ENCODE peak calls at places on chromosome 22, in four cellular contexts. E is brain microvascular endothelial cell, H is right atrium auricular region, J is uterus. D is an unnamed sample.

GRCh38 chr22:42868751-42869251 is 11.7 kb upstream of the ARFGAP3 start:
- DNase-seq in H (no peak), E (no peak), J (no peak), D (no peak)

GRCh38 chr22:18076060-18076497 is 1.7 kb upstream of the PEX26 start:
- DNase-seq in J (peak), H (peak), E (peak), D (no peak)

GRCh38 chr22:37316875-37317371 is 34.6 kb downstream of the CYTH4 start:
- DNase-seq in E (peak), J (peak), H (peak), D (no peak)

GRCh38 chr22:17172172-17172833 is 13.2 kb upstream of the HDHD5 start:
- DNase-seq in J (peak), E (no peak), H (peak), D (no peak)

GRCh38 chr22:30822216-30823014 is 127.7 kb downstream of the OSBP2 start:
- DNase-seq in E (no peak), J (no peak), H (no peak), D (no peak)

GRCh38 chr22:27183474-27183873 is 526.1 kb downstream of the MIAT start:
- DNase-seq in H (no peak), J (no peak), E (no peak), D (no peak)

GRCh38 chr22:49212466-49212865 is 615.2 kb downstream of the BRD1 start:
- DNase-seq in J (no peak), E (no peak), H (peak), D (peak)

GRCh38 chr22:17706451-17706900 is 67.8 kb downstream of the BID start:
- DNase-seq in J (peak), H (no peak), E (peak), D (no peak)

GRCh38 chr22:37638351-37639069 is 959 bp upstream of the SH3BP1 start:
- DNase-seq in H (no peak), J (no peak), E (no peak), D (no peak)

GRCh38 chr22:49197500-49197899 is 630.2 kb downstream of the BRD1 start:
- DNase-seq in H (no peak), E (no peak), J (peak), D (no peak)

GRCh38 chr22:24444729-24445466 is 17.5 kb downstream of the ADORA2A start:
- DNase-seq in J (no peak), H (no peak), E (no peak), D (no peak)

GRCh38 chr22:24725736-24726135 is 48.8 kb downstream of the PIWIL3 start:
- DNase-seq in E (no peak), J (no peak), H (no peak), D (no peak)

GRCh38 chr22:37633693-37634504 is 5.6 kb upstream of the SH3BP1 start:
- DNase-seq in E (peak), H (peak), J (peak), D (no peak)

GRCh38 chr22:25746012-25746373 is 4.0 kb downstream of the MYO18B start:
- DNase-seq in E (no peak), J (no peak), H (no peak), D (no peak)

GRCh38 chr22:31752096-31752847 is 1.5 kb upstream of the DEPDC5 start:
- DNase-seq in J (no peak), H (no peak), E (no peak), D (no peak)

GRCh38 chr22:35352214-35353111 is 28.4 kb upstream of the HMOX1 start:
- DNase-seq in J (peak), E (no peak), H (peak), D (no peak)

GRCh38 chr22:29717789-29718188 is 2.0 kb upstream of the CABP7 start:
- DNase-seq in J (no peak), H (no peak), E (no peak), D (no peak)

GRCh38 chr22:30891781-30892180 is 76.8 kb downstream of the MORC2 start:
- DNase-seq in E (no peak), H (no peak), J (no peak), D (no peak)

GRCh38 chr22:31075961-31076360 is 5.2 kb upstream of the SMTN start:
- DNase-seq in J (peak), H (peak), E (no peak), D (no peak)

DNA sequence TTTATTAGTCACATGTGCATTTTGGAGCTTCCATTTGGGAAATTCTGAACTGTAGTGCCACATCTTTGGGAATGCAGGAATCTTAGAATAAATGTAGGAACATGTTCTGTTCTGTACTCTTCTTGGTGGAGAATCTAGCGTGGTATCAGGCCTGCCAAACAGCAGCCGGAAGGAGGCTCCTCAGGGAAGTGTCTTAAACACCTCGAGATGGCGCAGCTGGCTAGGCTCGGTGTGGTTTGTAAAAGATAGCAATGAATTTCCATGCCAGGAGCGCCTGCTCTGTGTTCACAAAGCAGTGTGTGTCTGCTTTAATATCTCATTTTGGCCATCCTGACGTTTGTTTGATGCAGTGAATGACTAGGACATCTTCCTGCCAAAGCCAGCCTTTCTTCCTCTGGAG is 145.1 kb downstream of the ATXN10 start:
- DNase-seq in E (no peak), J (no peak), H (no peak), D (no peak)
- TF ChIP-seq CTCF in E (no peak), J (no peak), H (no peak), D (no peak)

GRCh38 chr22:20648306-20648903 is 125.5 kb upstream of the SERPIND1 start:
- DNase-seq in H (peak), E (no peak), J (no peak), D (no peak)
- TF ChIP-seq CTCF in H (no peak), E (no peak), J (no peak), D (no peak)

GRCh38 chr22:47762141-47762540 is 999.7 kb downstream of the TBC1D22A start:
- DNase-seq in J (no peak), E (no peak), H (no peak), D (no peak)
- TF ChIP-seq CTCF in J (no peak), E (no peak), H (no peak), D (no peak)

GRCh38 chr22:19910180-19910744 is 31.3 kb upstream of the COMT start:
- DNase-seq in E (no peak), J (no peak), H (no peak), D (no peak)
- TF ChIP-seq CTCF in E (no peak), J (no peak), H (no peak), D (no peak)

DNA sequence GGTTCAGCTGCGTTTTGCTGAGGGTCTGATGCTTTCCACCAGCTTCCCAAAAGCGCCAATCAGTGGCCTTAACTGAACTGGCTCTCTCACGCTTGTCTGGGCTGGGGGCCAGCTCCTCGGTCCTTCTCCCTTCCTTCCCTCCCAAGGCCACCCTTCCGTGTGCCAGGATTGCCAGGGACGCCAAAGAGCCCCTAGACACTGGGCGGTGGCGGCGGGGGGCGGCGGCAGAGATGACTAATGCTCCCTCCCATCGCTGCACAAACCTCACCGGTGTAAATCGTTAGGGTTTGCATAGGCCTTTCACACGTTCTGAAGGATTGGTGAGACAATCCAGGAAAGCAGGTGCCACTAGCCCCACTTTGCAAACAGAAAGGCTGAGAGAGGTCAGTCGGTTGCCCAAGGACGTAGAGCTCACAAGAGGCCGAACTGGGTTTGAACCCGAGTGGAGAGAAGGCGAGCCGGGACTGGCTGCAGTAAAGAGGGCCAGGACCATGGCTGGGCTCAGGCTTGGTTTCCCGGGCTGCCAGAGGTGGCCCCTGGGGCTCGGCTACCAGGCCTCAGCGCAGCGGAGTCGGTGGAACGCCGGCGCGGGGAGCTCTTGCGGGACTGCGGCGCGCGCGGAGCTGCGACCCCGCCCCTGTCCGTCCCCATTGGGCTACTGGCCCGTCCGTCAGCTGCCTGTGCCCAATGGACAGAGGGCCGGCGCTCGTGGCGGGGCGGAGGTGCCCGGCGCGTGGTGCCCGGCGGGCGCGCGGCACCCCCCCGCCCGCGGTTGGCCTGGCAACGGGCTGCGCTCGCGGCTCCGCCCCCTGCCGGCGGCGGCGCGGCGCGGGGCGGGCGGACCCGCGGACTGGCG is 589 bp upstream of the GNAZ start:
- DNase-seq in J (peak), E (peak), H (peak), D (no peak)
- TF ChIP-seq CTCF in J (peak), E (no peak), H (no peak), D (no peak)

GRCh38 chr22:50400406-50400805 is 57.3 kb downstream of the PPP6R2 start:
- DNase-seq in J (no peak), H (no peak), E (no peak), D (no peak)

GRCh38 chr22:50400931-50401330 is 57.8 kb downstream of the PPP6R2 start:
- DNase-seq in H (no peak), J (no peak), E (no peak), D (no peak)

GRCh38 chr22:50398698-50399648 is 55.8 kb downstream of the PPP6R2 start:
- DNase-seq in E (no peak), H (no peak), J (no peak), D (no peak)

GRCh38 chr22:50401907-50402306 is 58.8 kb downstream of the PPP6R2 start:
- DNase-seq in H (no peak), E (no peak), J (no peak), D (no peak)

GRCh38 chr22:50399751-50400331 is 56.7 kb downstream of the PPP6R2 start:
- DNase-seq in H (no peak), E (peak), J (no peak), D (no peak)
- TF ChIP-seq CTCF in H (no peak), E (peak), J (no peak), D (no peak)

GRCh38 chr22:38681784-38682335 is at the start of gene TOMM22:
- DNase-seq in J (peak), H (peak), E (peak), D (no peak)
- TF ChIP-seq CTCF in J (peak), H (peak), E (peak), D (peak)

DNA sequence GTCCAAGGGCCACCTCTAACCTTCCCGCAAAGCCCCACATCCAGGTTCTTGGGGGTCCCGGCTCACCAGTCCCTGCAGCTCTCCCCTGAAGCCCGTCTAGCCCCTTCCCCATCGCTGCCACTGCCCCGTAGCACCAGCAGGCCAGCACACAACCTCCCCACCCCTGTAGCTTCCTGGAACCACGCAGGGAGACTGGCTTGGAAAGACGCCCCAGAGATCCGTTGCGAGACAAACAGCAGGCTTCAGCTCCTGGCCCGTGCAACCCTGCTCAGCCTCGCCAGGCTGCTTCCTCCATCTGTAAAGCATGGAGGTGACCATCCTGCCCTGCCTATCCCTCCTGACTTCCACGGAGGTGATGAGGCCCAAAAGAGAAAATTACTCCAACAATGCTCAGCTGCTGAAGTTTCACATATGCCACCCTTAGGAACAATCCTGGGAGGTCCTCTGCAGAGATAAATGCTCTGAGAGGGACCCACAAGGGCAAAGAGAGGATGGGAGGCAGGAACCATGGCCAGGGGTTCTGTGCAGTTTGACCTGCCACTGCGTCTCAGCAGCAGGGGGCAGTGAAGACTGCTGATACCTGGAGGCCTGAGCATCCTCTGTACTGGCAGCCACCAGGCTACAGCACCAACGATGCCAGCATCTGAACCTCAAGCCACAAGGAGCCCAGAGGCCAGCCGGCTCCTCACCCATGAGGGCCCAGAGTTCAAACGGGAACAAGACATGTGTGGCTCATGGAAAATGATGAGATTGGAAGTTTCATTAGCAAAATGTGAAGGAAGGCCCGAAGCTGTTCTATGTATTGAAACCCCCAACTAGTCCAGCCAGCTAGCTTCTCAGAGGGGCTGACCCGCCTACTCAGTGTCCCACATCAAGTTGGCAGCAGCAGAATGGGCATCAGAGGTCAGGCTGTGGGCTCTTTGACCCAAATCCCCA is 16.1 kb downstream of the DGCR2 start:
- DNase-seq in J (no peak), E (no peak), H (no peak), D (no peak)
- TF ChIP-seq CTCF in J (no peak), E (peak), H (no peak), D (no peak)

GRCh38 chr22:44084044-44084772 is 60.1 kb downstream of the PARVB start:
- DNase-seq in J (no peak), H (no peak), E (no peak), D (no peak)

GRCh38 chr22:44088976-44089570 is 65.0 kb downstream of the PARVB start:
- DNase-seq in J (no peak), E (peak), H (no peak), D (no peak)

GRCh38 chr22:44089717-44090570 is 65.8 kb downstream of the PARVB start:
- DNase-seq in H (no peak), E (no peak), J (no peak), D (no peak)

GRCh38 chr22:44086759-44087158 is 62.7 kb downstream of the PARVB start:
- DNase-seq in E (no peak), H (no peak), J (peak), D (no peak)

GRCh38 chr22:44085743-44086741 is 61.9 kb downstream of the PARVB start:
- DNase-seq in J (peak), H (peak), E (peak), D (peak)
- TF ChIP-seq CTCF in J (peak), H (no peak), E (peak), D (no peak)

D was measured in vagina.